ENCODE peak calls at places on chromosome 10, in six cellular contexts. One of them, this sample, is unnamed.

GRCh38 chr10:2986341-2986933 is 80.9 kb upstream of the PFKP start:
- DNase-seq in activated naive CD4-positive, alpha-beta T cell treated with anti-CD3 and anti-CD28 coated beads, Interleukin-2, amount 10 ng/mL, durations not matched to agents 7 days and 5 days: no peak
- DNase-seq in effector memory CD8-positive, alpha-beta T cell: no peak
- DNase-seq in activated CD8-positive, alpha-beta T cell treated with anti-CD3 and anti-CD28 coated beads, Interleukin-2, amount 10 ng/mL, durations not matched to agents 7 days and 5 days: no peak
- DNase-seq in NCI-H1417: no peak
- DNase-seq in effector CD4-positive, alpha-beta T cell: no peak
- DNase-seq in this sample: no peak

GRCh38 chr10:4519691-4520402 is 306.2 kb upstream of the AKR1E2 start:
- DNase-seq in NCI-H1417: no peak
- DNase-seq in effector memory CD8-positive, alpha-beta T cell: no peak
- DNase-seq in activated CD8-positive, alpha-beta T cell treated with anti-CD3 and anti-CD28 coated beads, Interleukin-2, amount 10 ng/mL, durations not matched to agents 7 days and 5 days: no peak
- DNase-seq in activated naive CD4-positive, alpha-beta T cell treated with anti-CD3 and anti-CD28 coated beads, Interleukin-2, amount 10 ng/mL, durations not matched to agents 7 days and 5 days: no peak
- DNase-seq in effector CD4-positive, alpha-beta T cell: no peak
- DNase-seq in this sample: no peak

GRCh38 chr10:101091546-101092290 is 29.9 kb downstream of the KAZALD1 start:
- DNase-seq in effector CD4-positive, alpha-beta T cell: no peak
- DNase-seq in activated naive CD4-positive, alpha-beta T cell treated with anti-CD3 and anti-CD28 coated beads, Interleukin-2, amount 10 ng/mL, durations not matched to agents 7 days and 5 days: no peak
- DNase-seq in effector memory CD8-positive, alpha-beta T cell: no peak
- DNase-seq in NCI-H1417: no peak
- DNase-seq in activated CD8-positive, alpha-beta T cell treated with anti-CD3 and anti-CD28 coated beads, Interleukin-2, amount 10 ng/mL, durations not matched to agents 7 days and 5 days: no peak
- DNase-seq in this sample: no peak

GRCh38 chr10:99292159-99292558 is 37.0 kb upstream of the CNNM1 start:
- DNase-seq in activated CD8-positive, alpha-beta T cell treated with anti-CD3 and anti-CD28 coated beads, Interleukin-2, amount 10 ng/mL, durations not matched to agents 7 days and 5 days: no peak
- DNase-seq in effector memory CD8-positive, alpha-beta T cell: no peak
- DNase-seq in NCI-H1417: no peak
- DNase-seq in activated naive CD4-positive, alpha-beta T cell treated with anti-CD3 and anti-CD28 coated beads, Interleukin-2, amount 10 ng/mL, durations not matched to agents 7 days and 5 days: no peak
- DNase-seq in effector CD4-positive, alpha-beta T cell: no peak
- DNase-seq in this sample: no peak

GRCh38 chr10:93716771-93717170 is 14.4 kb upstream of the FRA10AC1 start:
- DNase-seq in NCI-H1417: no peak
- DNase-seq in effector memory CD8-positive, alpha-beta T cell: no peak
- DNase-seq in activated CD8-positive, alpha-beta T cell treated with anti-CD3 and anti-CD28 coated beads, Interleukin-2, amount 10 ng/mL, durations not matched to agents 7 days and 5 days: no peak
- DNase-seq in effector CD4-positive, alpha-beta T cell: no peak
- DNase-seq in activated naive CD4-positive, alpha-beta T cell treated with anti-CD3 and anti-CD28 coated beads, Interleukin-2, amount 10 ng/mL, durations not matched to agents 7 days and 5 days: no peak
- DNase-seq in this sample: no peak

GRCh38 chr10:5395168-5395567 is 9.5 kb downstream of the TUBAL3 start:
- DNase-seq in activated CD8-positive, alpha-beta T cell treated with anti-CD3 and anti-CD28 coated beads, Interleukin-2, amount 10 ng/mL, durations not matched to agents 7 days and 5 days: no peak
- DNase-seq in effector memory CD8-positive, alpha-beta T cell: no peak
- DNase-seq in effector CD4-positive, alpha-beta T cell: no peak
- DNase-seq in activated naive CD4-positive, alpha-beta T cell treated with anti-CD3 and anti-CD28 coated beads, Interleukin-2, amount 10 ng/mL, durations not matched to agents 7 days and 5 days: no peak
- DNase-seq in NCI-H1417: no peak
- DNase-seq in this sample: no peak

GRCh38 chr10:17981766-17982380 is 30.2 kb downstream of the SLC39A12 start:
- DNase-seq in effector memory CD8-positive, alpha-beta T cell: no peak
- DNase-seq in activated CD8-positive, alpha-beta T cell treated with anti-CD3 and anti-CD28 coated beads, Interleukin-2, amount 10 ng/mL, durations not matched to agents 7 days and 5 days: no peak
- DNase-seq in effector CD4-positive, alpha-beta T cell: no peak
- DNase-seq in activated naive CD4-positive, alpha-beta T cell treated with anti-CD3 and anti-CD28 coated beads, Interleukin-2, amount 10 ng/mL, durations not matched to agents 7 days and 5 days: no peak
- DNase-seq in NCI-H1417: no peak
- DNase-seq in this sample: no peak

GRCh38 chr10:131650771-131651673 is 249.8 kb upstream of the PPP2R2D start:
- DNase-seq in activated naive CD4-positive, alpha-beta T cell treated with anti-CD3 and anti-CD28 coated beads, Interleukin-2, amount 10 ng/mL, durations not matched to agents 7 days and 5 days: no peak
- DNase-seq in activated CD8-positive, alpha-beta T cell treated with anti-CD3 and anti-CD28 coated beads, Interleukin-2, amount 10 ng/mL, durations not matched to agents 7 days and 5 days: no peak
- DNase-seq in effector memory CD8-positive, alpha-beta T cell: no peak
- DNase-seq in NCI-H1417: no peak
- DNase-seq in effector CD4-positive, alpha-beta T cell: no peak
- DNase-seq in this sample: no peak

GRCh38 chr10:80694930-80695329 is 157.2 kb downstream of the SH2D4B start:
- DNase-seq in effector memory CD8-positive, alpha-beta T cell: no peak
- DNase-seq in effector CD4-positive, alpha-beta T cell: no peak
- DNase-seq in activated naive CD4-positive, alpha-beta T cell treated with anti-CD3 and anti-CD28 coated beads, Interleukin-2, amount 10 ng/mL, durations not matched to agents 7 days and 5 days: no peak
- DNase-seq in activated CD8-positive, alpha-beta T cell treated with anti-CD3 and anti-CD28 coated beads, Interleukin-2, amount 10 ng/mL, durations not matched to agents 7 days and 5 days: no peak
- DNase-seq in NCI-H1417: no peak
- DNase-seq in this sample: no peak

GRCh38 chr10:88617772-88618300 is 31.3 kb downstream of the LIPJ start:
- DNase-seq in activated naive CD4-positive, alpha-beta T cell treated with anti-CD3 and anti-CD28 coated beads, Interleukin-2, amount 10 ng/mL, durations not matched to agents 7 days and 5 days: no peak
- DNase-seq in activated CD8-positive, alpha-beta T cell treated with anti-CD3 and anti-CD28 coated beads, Interleukin-2, amount 10 ng/mL, durations not matched to agents 7 days and 5 days: no peak
- DNase-seq in effector memory CD8-positive, alpha-beta T cell: no peak
- DNase-seq in NCI-H1417: no peak
- DNase-seq in effector CD4-positive, alpha-beta T cell: no peak
- DNase-seq in this sample: no peak

GRCh38 chr10:129962092-129962494 is 2.0 kb downstream of the EBF3 start:
- DNase-seq in effector CD4-positive, alpha-beta T cell: no peak
- DNase-seq in activated CD8-positive, alpha-beta T cell treated with anti-CD3 and anti-CD28 coated beads, Interleukin-2, amount 10 ng/mL, durations not matched to agents 7 days and 5 days: no peak
- DNase-seq in NCI-H1417: peak
- DNase-seq in activated naive CD4-positive, alpha-beta T cell treated with anti-CD3 and anti-CD28 coated beads, Interleukin-2, amount 10 ng/mL, durations not matched to agents 7 days and 5 days: no peak
- DNase-seq in effector memory CD8-positive, alpha-beta T cell: no peak
- DNase-seq in this sample: no peak

GRCh38 chr10:19719320-19719719 is 96.9 kb upstream of the PLXDC2 start:
- DNase-seq in NCI-H1417: peak
- DNase-seq in activated naive CD4-positive, alpha-beta T cell treated with anti-CD3 and anti-CD28 coated beads, Interleukin-2, amount 10 ng/mL, durations not matched to agents 7 days and 5 days: no peak
- DNase-seq in effector CD4-positive, alpha-beta T cell: no peak
- DNase-seq in activated CD8-positive, alpha-beta T cell treated with anti-CD3 and anti-CD28 coated beads, Interleukin-2, amount 10 ng/mL, durations not matched to agents 7 days and 5 days: no peak
- DNase-seq in effector memory CD8-positive, alpha-beta T cell: no peak
- DNase-seq in this sample: no peak

GRCh38 chr10:17785276-17785935 is 23.7 kb upstream of the MRC1 start:
- DNase-seq in effector memory CD8-positive, alpha-beta T cell: no peak
- DNase-seq in activated naive CD4-positive, alpha-beta T cell treated with anti-CD3 and anti-CD28 coated beads, Interleukin-2, amount 10 ng/mL, durations not matched to agents 7 days and 5 days: no peak
- DNase-seq in NCI-H1417: no peak
- DNase-seq in activated CD8-positive, alpha-beta T cell treated with anti-CD3 and anti-CD28 coated beads, Interleukin-2, amount 10 ng/mL, durations not matched to agents 7 days and 5 days: no peak
- DNase-seq in effector CD4-positive, alpha-beta T cell: no peak
- DNase-seq in this sample: no peak

GRCh38 chr10:89516149-89516832 is 19.1 kb downstream of the SLC16A12 start:
- DNase-seq in effector memory CD8-positive, alpha-beta T cell: no peak
- DNase-seq in NCI-H1417: no peak
- DNase-seq in activated CD8-positive, alpha-beta T cell treated with anti-CD3 and anti-CD28 coated beads, Interleukin-2, amount 10 ng/mL, durations not matched to agents 7 days and 5 days: no peak
- DNase-seq in effector CD4-positive, alpha-beta T cell: no peak
- DNase-seq in activated naive CD4-positive, alpha-beta T cell treated with anti-CD3 and anti-CD28 coated beads, Interleukin-2, amount 10 ng/mL, durations not matched to agents 7 days and 5 days: no peak
- DNase-seq in this sample: no peak

GRCh38 chr10:95864906-95865813 is 42.6 kb upstream of the CC2D2B start:
- DNase-seq in effector memory CD8-positive, alpha-beta T cell: peak
- DNase-seq in activated naive CD4-positive, alpha-beta T cell treated with anti-CD3 and anti-CD28 coated beads, Interleukin-2, amount 10 ng/mL, durations not matched to agents 7 days and 5 days: peak
- DNase-seq in effector CD4-positive, alpha-beta T cell: peak
- DNase-seq in NCI-H1417: peak
- DNase-seq in activated CD8-positive, alpha-beta T cell treated with anti-CD3 and anti-CD28 coated beads, Interleukin-2, amount 10 ng/mL, durations not matched to agents 7 days and 5 days: peak
- DNase-seq in this sample: no peak

GRCh38 chr10:102744374-102745051 is 765 bp downstream of the WBP1L start:
- DNase-seq in effector CD4-positive, alpha-beta T cell: no peak
- DNase-seq in activated naive CD4-positive, alpha-beta T cell treated with anti-CD3 and anti-CD28 coated beads, Interleukin-2, amount 10 ng/mL, durations not matched to agents 7 days and 5 days: peak
- DNase-seq in activated CD8-positive, alpha-beta T cell treated with anti-CD3 and anti-CD28 coated beads, Interleukin-2, amount 10 ng/mL, durations not matched to agents 7 days and 5 days: peak
- DNase-seq in effector memory CD8-positive, alpha-beta T cell: no peak
- DNase-seq in NCI-H1417: peak
- DNase-seq in this sample: no peak

GRCh38 chr10:52668024-52668423 is 104.6 kb downstream of the MBL2 start:
- DNase-seq in effector memory CD8-positive, alpha-beta T cell: no peak
- DNase-seq in NCI-H1417: peak
- DNase-seq in activated CD8-positive, alpha-beta T cell treated with anti-CD3 and anti-CD28 coated beads, Interleukin-2, amount 10 ng/mL, durations not matched to agents 7 days and 5 days: no peak
- DNase-seq in activated naive CD4-positive, alpha-beta T cell treated with anti-CD3 and anti-CD28 coated beads, Interleukin-2, amount 10 ng/mL, durations not matched to agents 7 days and 5 days: no peak
- DNase-seq in effector CD4-positive, alpha-beta T cell: no peak
- DNase-seq in this sample: no peak